ENCODE peak calls at places on chromosomes 13 and 19, in ten cellular contexts. One of them, this sample, is unnamed.

GRCh38 chr13:47256618-47257017 is 359.8 kb upstream of the HTR2A start:
- DNase-seq in transverse colon: no peak
- DNase-seq in MCF 10A: peak; percentile 54
- DNase-seq in MM.1S: no peak
- DNase-seq in AG04450: peak; percentile 42
- DNase-seq in body of pancreas: no peak
- DNase-seq in cardiac muscle cell: no peak
- DNase-seq in colonic mucosa: no peak
- DNase-seq in uterus: no peak
- DNase-seq in PC-9: no peak
- DNase-seq in this sample: no peak

GRCh38 chr13:50914848-50915247 is 5.3 kb downstream of the RNASEH2B start:
- DNase-seq in transverse colon: no peak
- DNase-seq in MCF 10A: no peak
- DNase-seq in MM.1S: no peak
- DNase-seq in AG04450: no peak
- DNase-seq in body of pancreas: no peak
- DNase-seq in cardiac muscle cell: no peak
- DNase-seq in colonic mucosa: no peak
- DNase-seq in uterus: no peak
- DNase-seq in PC-9: no peak
- DNase-seq in this sample: no peak

GRCh38 chr19:1249298-1249989 is 1.1 kb downstream of the MIDN start:
- DNase-seq in transverse colon: peak; percentile 96
- DNase-seq in MCF 10A: peak; percentile 97
- DNase-seq in MM.1S: peak; percentile 95
- DNase-seq in AG04450: peak; percentile 89
- DNase-seq in body of pancreas: peak; percentile 96
- DNase-seq in cardiac muscle cell: peak; percentile 98
- DNase-seq in colonic mucosa: peak; percentile 93
- DNase-seq in uterus: peak; percentile 95
- DNase-seq in PC-9: peak; percentile 90
- DNase-seq in this sample: peak; percentile 99

GRCh38 chr13:94712812-94713555 is 639 bp upstream of the SOX21 start:
- DNase-seq in transverse colon: no peak
- DNase-seq in MCF 10A: peak; percentile 9
- DNase-seq in MM.1S: no peak
- DNase-seq in AG04450: no peak
- DNase-seq in body of pancreas: no peak
- DNase-seq in cardiac muscle cell: peak; percentile 72
- DNase-seq in colonic mucosa: no peak
- DNase-seq in uterus: no peak
- DNase-seq in PC-9: no peak
- DNase-seq in this sample: peak; percentile 56

GRCh38 chr19:39444598-39445257 is 654 bp upstream of the SUPT5H start:
- DNase-seq in transverse colon: no peak
- DNase-seq in MCF 10A: no peak
- DNase-seq in MM.1S: peak; percentile 33
- DNase-seq in AG04450: no peak
- DNase-seq in body of pancreas: no peak
- DNase-seq in cardiac muscle cell: peak; percentile 6
- DNase-seq in colonic mucosa: peak; percentile 25
- DNase-seq in uterus: no peak
- DNase-seq in PC-9: no peak
- DNase-seq in this sample: no peak

GRCh38 chr13:75705395-75705794 is 69.3 kb downstream of the LMO7 start:
- DNase-seq in transverse colon: no peak
- DNase-seq in MCF 10A: peak; percentile 73
- DNase-seq in MM.1S: no peak
- DNase-seq in AG04450: no peak
- DNase-seq in body of pancreas: no peak
- DNase-seq in cardiac muscle cell: no peak
- DNase-seq in colonic mucosa: no peak
- DNase-seq in uterus: no peak
- DNase-seq in PC-9: no peak
- DNase-seq in this sample: no peak

GRCh38 chr19:1139126-1139525 is 34.9 kb downstream of the SBNO2 start:
- DNase-seq in transverse colon: no peak
- DNase-seq in MCF 10A: no peak
- DNase-seq in MM.1S: no peak
- DNase-seq in AG04450: no peak
- DNase-seq in body of pancreas: no peak
- DNase-seq in cardiac muscle cell: no peak
- DNase-seq in colonic mucosa: no peak
- DNase-seq in uterus: no peak
- DNase-seq in PC-9: no peak
- DNase-seq in this sample: no peak

GRCh38 chr19:11420894-11421606 is 1.9 kb upstream of the RGL3 start:
- DNase-seq in transverse colon: no peak
- DNase-seq in MCF 10A: no peak
- DNase-seq in MM.1S: no peak
- DNase-seq in AG04450: no peak
- DNase-seq in body of pancreas: no peak
- DNase-seq in cardiac muscle cell: no peak
- DNase-seq in colonic mucosa: peak; percentile 40
- DNase-seq in uterus: no peak
- DNase-seq in PC-9: no peak
- DNase-seq in this sample: peak; percentile 51

GRCh38 chr19:19348266-19348665 is 27.6 kb downstream of the MAU2 start:
- DNase-seq in transverse colon: no peak
- DNase-seq in MCF 10A: peak; percentile 36
- DNase-seq in MM.1S: no peak
- DNase-seq in AG04450: no peak
- DNase-seq in body of pancreas: no peak
- DNase-seq in cardiac muscle cell: no peak
- DNase-seq in colonic mucosa: no peak
- DNase-seq in uterus: no peak
- DNase-seq in PC-9: no peak
- DNase-seq in this sample: no peak

GRCh38 chr13:27923794-27924528 is 4.2 kb downstream of the PDX1 start:
- DNase-seq in transverse colon: no peak
- DNase-seq in MCF 10A: no peak
- DNase-seq in MM.1S: no peak
- DNase-seq in AG04450: no peak
- DNase-seq in body of pancreas: peak; percentile 44
- DNase-seq in cardiac muscle cell: no peak
- DNase-seq in colonic mucosa: no peak
- DNase-seq in uterus: no peak
- DNase-seq in PC-9: no peak
- DNase-seq in this sample: peak; percentile 36
- TF ChIP-seq CTCF in transverse colon: no peak
- TF ChIP-seq CTCF in MCF 10A: no peak
- TF ChIP-seq CTCF in MM.1S: no peak
- TF ChIP-seq CTCF in AG04450: no peak
- TF ChIP-seq CTCF in body of pancreas: no peak
- TF ChIP-seq CTCF in cardiac muscle cell: no peak
- TF ChIP-seq CTCF in colonic mucosa: no peak
- TF ChIP-seq CTCF in uterus: no peak
- TF ChIP-seq CTCF in PC-9: no peak
- TF ChIP-seq CTCF in this sample: no peak

GRCh38 chr19:49799798-49800376 is 13.2 kb downstream of the FUZ start:
- DNase-seq in transverse colon: no peak
- DNase-seq in MCF 10A: no peak
- DNase-seq in MM.1S: no peak
- DNase-seq in AG04450: no peak
- DNase-seq in body of pancreas: no peak
- DNase-seq in cardiac muscle cell: no peak
- DNase-seq in colonic mucosa: no peak
- DNase-seq in uterus: no peak
- DNase-seq in PC-9: no peak
- DNase-seq in this sample: no peak
- TF ChIP-seq CTCF in transverse colon: no peak
- TF ChIP-seq CTCF in MCF 10A: no peak
- TF ChIP-seq CTCF in MM.1S: no peak
- TF ChIP-seq CTCF in AG04450: no peak
- TF ChIP-seq CTCF in body of pancreas: no peak
- TF ChIP-seq CTCF in cardiac muscle cell: peak; percentile 7
- TF ChIP-seq CTCF in colonic mucosa: no peak
- TF ChIP-seq CTCF in uterus: no peak
- TF ChIP-seq CTCF in PC-9: no peak
- TF ChIP-seq CTCF in this sample: peak; percentile 30

GRCh38 chr13:106455190-106455589 is 80.3 kb downstream of the EFNB2 start:
- DNase-seq in transverse colon: no peak
- DNase-seq in MCF 10A: no peak
- DNase-seq in MM.1S: no peak
- DNase-seq in AG04450: no peak
- DNase-seq in body of pancreas: no peak
- DNase-seq in cardiac muscle cell: no peak
- DNase-seq in colonic mucosa: no peak
- DNase-seq in uterus: no peak
- DNase-seq in PC-9: no peak
- DNase-seq in this sample: no peak

GRCh38 chr13:106450991-106451390 is 84.5 kb downstream of the EFNB2 start:
- DNase-seq in transverse colon: no peak
- DNase-seq in MCF 10A: no peak
- DNase-seq in MM.1S: no peak
- DNase-seq in AG04450: no peak
- DNase-seq in body of pancreas: no peak
- DNase-seq in cardiac muscle cell: no peak
- DNase-seq in colonic mucosa: no peak
- DNase-seq in uterus: no peak
- DNase-seq in PC-9: no peak
- DNase-seq in this sample: no peak

GRCh38 chr13:106453101-106453500 is 82.4 kb downstream of the EFNB2 start:
- DNase-seq in transverse colon: no peak
- DNase-seq in MCF 10A: no peak
- DNase-seq in MM.1S: no peak
- DNase-seq in AG04450: no peak
- DNase-seq in body of pancreas: no peak
- DNase-seq in cardiac muscle cell: no peak
- DNase-seq in colonic mucosa: no peak
- DNase-seq in uterus: no peak
- DNase-seq in PC-9: no peak
- DNase-seq in this sample: no peak

DNA sequence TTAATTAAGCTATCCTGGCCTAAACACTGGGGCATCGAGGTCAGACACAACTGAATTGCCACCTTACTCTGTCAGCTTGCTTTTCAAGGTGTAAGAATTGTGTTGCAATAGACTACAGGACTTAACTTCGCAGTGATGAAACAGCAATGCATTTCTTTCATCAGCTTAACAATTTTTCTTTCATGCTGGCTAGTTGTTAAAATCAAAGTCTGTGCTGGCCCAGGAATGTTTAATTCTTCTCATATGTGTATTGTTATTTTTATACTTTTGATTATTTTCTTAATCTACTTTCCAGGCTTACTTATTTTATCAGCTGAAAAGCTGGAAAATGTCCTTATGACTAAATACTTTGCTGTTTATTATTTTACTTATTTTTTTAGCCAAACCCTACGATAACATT is 79.7 kb downstream of the EFNB2 start:
- DNase-seq in transverse colon: no peak
- DNase-seq in MCF 10A: peak; percentile 30
- DNase-seq in MM.1S: no peak
- DNase-seq in AG04450: no peak
- DNase-seq in body of pancreas: no peak
- DNase-seq in cardiac muscle cell: no peak
- DNase-seq in colonic mucosa: no peak
- DNase-seq in uterus: no peak
- DNase-seq in PC-9: no peak
- DNase-seq in this sample: no peak
- TF ChIP-seq CTCF in transverse colon: no peak
- TF ChIP-seq CTCF in MCF 10A: no peak
- TF ChIP-seq CTCF in MM.1S: no peak
- TF ChIP-seq CTCF in AG04450: no peak
- TF ChIP-seq CTCF in body of pancreas: no peak
- TF ChIP-seq CTCF in cardiac muscle cell: no peak
- TF ChIP-seq CTCF in colonic mucosa: no peak
- TF ChIP-seq CTCF in uterus: no peak
- TF ChIP-seq CTCF in PC-9: no peak
- TF ChIP-seq CTCF in this sample: no peak

GRCh38 chr19:48799358-48800300 is 11.2 kb downstream of the BCAT2 start:
- DNase-seq in transverse colon: no peak
- DNase-seq in MCF 10A: no peak
- DNase-seq in MM.1S: no peak
- DNase-seq in AG04450: no peak
- DNase-seq in body of pancreas: no peak
- DNase-seq in cardiac muscle cell: no peak
- DNase-seq in colonic mucosa: no peak
- DNase-seq in uterus: no peak
- DNase-seq in PC-9: no peak
- DNase-seq in this sample: no peak
- TF ChIP-seq CTCF in transverse colon: no peak
- TF ChIP-seq CTCF in MCF 10A: no peak
- TF ChIP-seq CTCF in MM.1S: no peak
- TF ChIP-seq CTCF in AG04450: no peak
- TF ChIP-seq CTCF in body of pancreas: no peak
- TF ChIP-seq CTCF in cardiac muscle cell: no peak
- TF ChIP-seq CTCF in colonic mucosa: no peak
- TF ChIP-seq CTCF in uterus: no peak
- TF ChIP-seq CTCF in PC-9: no peak
- TF ChIP-seq CTCF in this sample: no peak

DNA sequence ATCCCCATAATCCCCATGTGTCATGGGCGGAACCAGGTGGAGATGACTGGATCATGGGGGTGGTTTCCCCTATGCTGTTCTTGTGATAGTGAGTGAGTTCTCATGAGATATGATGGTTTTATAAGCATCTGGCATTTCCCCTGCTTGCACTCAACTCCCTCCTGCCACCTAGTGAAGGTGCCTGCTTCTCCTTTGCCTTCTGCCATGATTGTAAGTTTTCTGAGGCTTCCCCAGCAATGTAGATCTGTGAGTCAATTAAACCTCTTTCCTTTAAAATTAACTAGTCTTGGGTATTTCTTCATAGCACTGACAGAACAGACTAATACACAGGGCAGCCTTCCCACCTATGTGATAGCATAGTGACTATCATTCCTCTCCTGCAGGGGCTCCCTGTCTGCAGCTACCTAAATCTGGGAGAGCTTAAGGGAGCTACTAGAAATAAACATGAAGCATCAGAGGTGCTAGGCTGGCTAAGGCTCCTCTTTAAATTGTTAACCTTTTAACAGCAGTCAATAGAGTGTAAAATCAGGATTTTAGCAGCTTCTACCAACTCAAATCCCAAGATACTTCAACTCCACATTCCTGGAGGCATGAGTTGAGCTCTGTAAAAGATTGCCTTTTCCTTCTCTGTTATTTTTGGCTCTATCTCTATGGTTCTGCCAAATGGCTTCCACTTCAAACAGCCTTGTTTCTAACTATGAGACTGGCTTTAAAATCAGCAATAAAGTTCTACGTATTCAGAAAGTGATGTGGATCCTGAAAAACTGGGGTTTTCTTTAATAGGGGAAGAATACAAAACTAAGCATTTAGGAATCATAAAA is 112.3 kb downstream of the VWA8 start:
- DNase-seq in transverse colon: no peak
- DNase-seq in MCF 10A: no peak
- DNase-seq in MM.1S: no peak
- DNase-seq in AG04450: no peak
- DNase-seq in body of pancreas: no peak
- DNase-seq in cardiac muscle cell: peak; percentile 5
- DNase-seq in colonic mucosa: no peak
- DNase-seq in uterus: no peak
- DNase-seq in PC-9: no peak
- DNase-seq in this sample: no peak
- TF ChIP-seq CTCF in transverse colon: no peak
- TF ChIP-seq CTCF in MCF 10A: peak; percentile 4
- TF ChIP-seq CTCF in MM.1S: no peak
- TF ChIP-seq CTCF in AG04450: no peak
- TF ChIP-seq CTCF in body of pancreas: no peak
- TF ChIP-seq CTCF in cardiac muscle cell: peak; percentile 5
- TF ChIP-seq CTCF in colonic mucosa: no peak
- TF ChIP-seq CTCF in uterus: no peak
- TF ChIP-seq CTCF in PC-9: no peak
- TF ChIP-seq CTCF in this sample: no peak